ENCODE peak calls at places on chromosome 17, in six cellular contexts. O is germinal center; T is heart left ventricle; G is activated T-helper 9 cell treated with anti-CD3 and anti-CD28 coated beads, Interleukin-2, amount 50 U/mL, for 16 hours; Q is neuronal stem cell; M is uterus. N is an unnamed sample.

GRCh38 chr17:66702106-66702936 is 132.6 kb upstream of the CACNG5 start:
- DNase-seq in O (no peak), Q (no peak), G (no peak), T (no peak), M (no peak), N (no peak)

GRCh38 chr17:50443492-50444051 is 17.6 kb downstream of the ACSF2 start:
- DNase-seq in Q (no peak), G (no peak), M (no peak), T (no peak), O (no peak), N (no peak)

GRCh38 chr17:45653616-45654015 is 130.5 kb upstream of the CRHR1 start:
- DNase-seq in T (no peak), Q (no peak), M (no peak), O (no peak), G (no peak), N (no peak)

GRCh38 chr17:44216173-44216572 is 3.3 kb downstream of the UBTF start:
- DNase-seq in T (no peak), G (no peak), M (no peak), O (peak), Q (no peak), N (no peak)

GRCh38 chr17:68301438-68301959 is 10.2 kb downstream of the ARSG start:
- DNase-seq in T (no peak), G (no peak), O (no peak), Q (no peak), M (no peak), N (no peak)

GRCh38 chr17:50363217-50364060 is 9.5 kb downstream of the MRPL27 start:
- DNase-seq in M (no peak), T (no peak), G (no peak), O (no peak), Q (peak), N (no peak)

GRCh38 chr17:42276359-42276608 is at the start of gene STAT5B:
- DNase-seq in G (peak), Q (peak), T (peak), O (peak), M (peak), N (peak)

GRCh38 chr17:4908301-4908700 is 5.4 kb upstream of the CHRNE start:
- DNase-seq in G (no peak), O (no peak), M (no peak), T (no peak), Q (no peak), N (peak)

GRCh38 chr17:2711608-2712299 is at the start of gene CLUH:
- DNase-seq in Q (peak), O (peak), G (peak), M (peak), T (peak), N (peak)

GRCh38 chr17:44222112-44222869 is 2.8 kb upstream of the UBTF start:
- DNase-seq in T (peak), M (peak), G (peak), Q (peak), O (peak), N (peak)

GRCh38 chr17:19645608-19646250 is 2.8 kb upstream of the ALDH3A2 start:
- DNase-seq in G (peak), Q (peak), M (no peak), O (peak), T (no peak), N (peak)

GRCh38 chr17:42672038-42672437 is 4.8 kb downstream of the PLEKHH3 start:
- DNase-seq in M (no peak), Q (no peak), O (no peak), G (no peak), T (peak), N (no peak)

GRCh38 chr17:82678265-82678891 is 20.1 kb downstream of the RAB40B start:
- DNase-seq in G (no peak), O (no peak), Q (no peak), M (no peak), T (no peak), N (no peak)

GRCh38 chr17:3843935-3844516 is 2.0 kb downstream of the NCBP3 start:
- DNase-seq in O (peak), G (peak), Q (no peak), M (no peak), T (no peak), N (no peak)

GRCh38 chr17:10992097-10992496 is 154.2 kb upstream of the PIRT start:
- DNase-seq in M (no peak), Q (no peak), G (no peak), T (no peak), O (no peak), N (no peak)

GRCh38 chr17:2860045-2860444 is 63.8 kb downstream of the RAP1GAP2 start:
- DNase-seq in M (no peak), O (no peak), G (no peak), T (no peak), Q (no peak), N (no peak)

GRCh38 chr17:21357281-21357680 is 18.9 kb upstream of the KCNJ12 start:
- DNase-seq in M (no peak), G (no peak), O (no peak), T (peak), Q (no peak), N (no peak)

GRCh38 chr17:68909066-68909465 is 46.1 kb downstream of the ABCA8 start:
- DNase-seq in M (peak), T (no peak), G (no peak), Q (no peak), O (no peak), N (no peak)

GRCh38 chr17:74152591-74153455 is 50.7 kb upstream of the RPL38 start:
- DNase-seq in T (no peak), O (no peak), M (no peak), G (no peak), Q (no peak), N (no peak)

GRCh38 chr17:81135503-81136283 is 29.6 kb upstream of the PVALEF start:
- DNase-seq in M (no peak), T (no peak), G (no peak), Q (no peak), O (no peak), N (peak)

GRCh38 chr17:22469941-22470340 is 777.6 kb downstream of the KCNJ18 start:
- DNase-seq in G (no peak), T (no peak), M (no peak), O (no peak), Q (no peak), N (no peak)

GRCh38 chr17:78401246-78401645 is 22.8 kb downstream of the PGS1 start:
- DNase-seq in T (no peak), O (no peak), Q (no peak), G (no peak), M (no peak), N (no peak)

GRCh38 chr17:40089085-40089895 is 11.1 kb downstream of the NR1D1 start:
- DNase-seq in T (no peak), G (no peak), M (no peak), O (no peak), Q (no peak), N (no peak)

GRCh38 chr17:57570740-57571344 is 174.3 kb downstream of the CCDC182 start:
- DNase-seq in O (no peak), M (no peak), G (no peak), Q (no peak), T (no peak), N (no peak)

GRCh38 chr17:75237100-75238014 is 24.0 kb downstream of the GGA3 start:
- DNase-seq in O (no peak), G (no peak), M (no peak), Q (no peak), T (no peak), N (no peak)

GRCh38 chr17:38728290-38728831 is 1.8 kb upstream of the CISD3 start:
- DNase-seq in M (no peak), O (no peak), G (peak), Q (no peak), T (no peak), N (no peak)

GRCh38 chr17:61460796-61461585 is 8.8 kb downstream of the TBX4 start:
- DNase-seq in G (no peak), Q (no peak), T (no peak), O (no peak), M (no peak), N (no peak)